ENCODE peak calls at places on chromosomes 6 and 20, in six cellular contexts. A, C, P, T, K and D are unnamed samples.

GRCh38 chr6:133185731-133186130 is 55.4 kb upstream of the EYA4 start:
- DNase-seq in A (no peak), C (no peak), P (no peak), T (no peak), K (no peak), D (no peak)

GRCh38 chr6:91476000-91476399 is 889.1 kb upstream of the MAP3K7 start:
- DNase-seq in A (no peak), C (no peak), P (peak), T (peak), K (peak), D (no peak)

GRCh38 chr6:124987291-124987690 is 25.1 kb downstream of the RNF217 start:
- DNase-seq in A (no peak), C (no peak), P (no peak), T (no peak), K (no peak), D (no peak)

GRCh38 chr6:10309826-10310405 is 105.0 kb downstream of the TFAP2A start:
- DNase-seq in A (no peak), C (no peak), P (no peak), T (no peak), K (no peak), D (no peak)

GRCh38 chr20:23049933-23050838 is 714 bp upstream of the THBD start:
- DNase-seq in A (no peak), C (no peak), P (no peak), T (no peak), K (no peak), D (no peak)

GRCh38 chr6:46849361-46849690 is 56.1 kb downstream of the MEP1A start:
- DNase-seq in A (no peak), C (no peak), P (no peak), T (no peak), K (no peak), D (no peak)

GRCh38 chr6:80767808-80768207 is 661.3 kb downstream of the BCKDHB start:
- DNase-seq in A (peak), C (peak), P (no peak), T (peak), K (peak), D (no peak)

GRCh38 chr6:36808634-36809033 is 30.6 kb downstream of the CPNE5 start:
- DNase-seq in A (no peak), C (no peak), P (no peak), T (no peak), K (no peak), D (no peak)

GRCh38 chr6:24858154-24858801 is 59.6 kb upstream of the ARMH2 start:
- DNase-seq in A (peak), C (no peak), P (peak), T (peak), K (peak), D (no peak)

GRCh38 chr20:10551732-10552724 is 116.9 kb downstream of the SLX4IP start:
- DNase-seq in A (no peak), C (no peak), P (peak), T (no peak), K (no peak), D (no peak)

GRCh38 chr6:2505624-2506023 is 245.1 kb downstream of the MYLK4 start:
- DNase-seq in A (no peak), C (no peak), P (no peak), T (no peak), K (no peak), D (peak)

GRCh38 chr6:42777126-42777822 is 4.6 kb upstream of the BICRAL start:
- DNase-seq in A (peak), C (no peak), P (no peak), T (peak), K (peak), D (no peak)

GRCh38 chr6:127893541-127893940 is 7.3 kb downstream of the THEMIS start:
- DNase-seq in A (no peak), C (no peak), P (no peak), T (no peak), K (peak), D (no peak)

GRCh38 chr6:124441430-124441829 is 520.8 kb upstream of the RNF217 start:
- DNase-seq in A (no peak), C (no peak), P (no peak), T (no peak), K (no peak), D (peak)

GRCh38 chr6:149060985-149061760 is 256.3 kb upstream of the TAB2 start:
- DNase-seq in A (peak), C (no peak), P (no peak), T (no peak), K (peak), D (peak)

GRCh38 chr6:38136547-38136946 is 317.0 kb downstream of the ZFAND3 start:
- DNase-seq in A (no peak), C (no peak), P (no peak), T (peak), K (peak), D (no peak)

GRCh38 chr6:157921685-157922367 is 59.8 kb upstream of the SYNJ2 start:
- DNase-seq in A (peak), C (peak), P (no peak), T (no peak), K (no peak), D (no peak)

GRCh38 chr6:108207013-108207412 is 41.2 kb downstream of the NR2E1 start:
- DNase-seq in A (no peak), C (no peak), P (no peak), T (no peak), K (no peak), D (no peak)

GRCh38 chr6:1075880-1076279 is 236.0 kb upstream of the FOXQ1 start:
- DNase-seq in A (no peak), C (no peak), P (no peak), T (no peak), K (no peak), D (no peak)

GRCh38 chr6:96022225-96022624 is 6.5 kb downstream of the FUT9 start:
- DNase-seq in A (no peak), C (no peak), P (no peak), T (no peak), K (no peak), D (no peak)

GRCh38 chr20:2993250-2993649 is 50.2 kb upstream of the GNRH2 start:
- DNase-seq in A (no peak), C (no peak), P (no peak), T (no peak), K (no peak), D (no peak)